ENCODE peak calls at places on chromosomes 5 and 9, in nine cellular contexts. C is lung; O is upper lobe of right lung; X is CD4-positive, alpha-beta T cell; B is transverse colon; E is left ventricle myocardium inferior; T is kidney; Y is right cardiac atrium; U is fibroblast of lung. Q is an unnamed sample. For H3K9me3, the result is how much of the 10 kb centered on the place peaks cover.

GRCh38 chr5:101969752-101970151 is 326.3 kb downstream of the SLCO4C1 start:
- DNase-seq in C (no peak), O (no peak), X (no peak), B (no peak), E (no peak), T (no peak), Y (no peak), U (no peak), Q (no peak)

GRCh38 chr9:10135553-10135952 is 477.2 kb downstream of the PTPRD start:
- DNase-seq in C (no peak), O (no peak), X (no peak), B (no peak), E (no peak), T (no peak), Y (no peak), U (no peak), Q (no peak)

GRCh38 chr5:109855056-109855455 is 165.3 kb downstream of the MAN2A1 start:
- DNase-seq in C (no peak), O (no peak), X (no peak), B (no peak), E (no peak), T (no peak), Y (no peak), U (no peak), Q (no peak)

GRCh38 chr9:304106-304505 is 89.4 kb downstream of the DOCK8 start:
- DNase-seq in C (no peak), O (no peak), X (no peak), B (no peak), E (no peak), T (no peak), Y (no peak), U (no peak), Q (no peak)

GRCh38 chr9:128675382-128675781 is 13.6 kb upstream of the SET start:
- DNase-seq in C (no peak), O (no peak), X (no peak), B (no peak), E (no peak), T (peak), Y (no peak), U (no peak), Q (no peak)

GRCh38 chr9:131946169-131946568 is 133.5 kb downstream of the MED27 start:
- DNase-seq in C (no peak), O (no peak), X (no peak), B (no peak), E (no peak), T (no peak), Y (no peak), U (no peak), Q (no peak)

GRCh38 chr9:14066815-14067214 is 247.1 kb downstream of the NFIB start:
- DNase-seq in C (no peak), O (no peak), X (no peak), B (no peak), E (no peak), T (no peak), Y (no peak), U (no peak), Q (no peak)

GRCh38 chr5:39021413-39021812 is 52.8 kb downstream of the RICTOR start:
- DNase-seq in C (no peak), O (no peak), X (no peak), B (no peak), E (no peak), T (no peak), Y (no peak), U (no peak), Q (no peak)

GRCh38 chr5:145780961-145781360 is 54.2 kb downstream of the PRELID2 start:
- DNase-seq in C (no peak), O (no peak), X (no peak), B (no peak), E (no peak), T (no peak), Y (no peak), U (no peak), Q (no peak)

GRCh38 chr5:135493406-135494180 is 41.4 kb upstream of the TIFAB start:
- DNase-seq in C (no peak), O (no peak), X (no peak), B (no peak), E (no peak), T (no peak), Y (no peak), U (peak), Q (peak)

GRCh38 chr9:79073201-79073600 is 498.6 kb upstream of the TLE4 start:
- DNase-seq in C (no peak), O (no peak), X (no peak), B (no peak), E (no peak), T (no peak), Y (no peak), U (no peak), Q (no peak)

GRCh38 chr5:29208026-29208425 is 1985.5 kb upstream of the CDH6 start:
- DNase-seq in C (no peak), O (no peak), X (no peak), B (no peak), E (no peak), T (no peak), Y (no peak), U (no peak), Q (no peak)

GRCh38 chr5:35777358-35778087 is 79.2 kb upstream of the IL7R start:
- DNase-seq in C (peak), O (no peak), X (peak), B (peak), E (no peak), T (no peak), Y (peak), U (peak), Q (peak)

GRCh38 chr9:129023036-129023907 is 4.9 kb downstream of the SH3GLB2 start:
- DNase-seq in C (no peak), O (no peak), X (no peak), B (no peak), E (peak), T (peak), Y (peak), U (peak), Q (peak)

GRCh38 chr9:106218854-106219253 is 524.5 kb downstream of the TMEM38B start:
- DNase-seq in C (no peak), O (no peak), X (no peak), B (no peak), E (no peak), T (no peak), Y (no peak), U (no peak), Q (no peak)

GRCh38 chr9:15144567-15145174 is 162.3 kb downstream of the TTC39B start:
- DNase-seq in C (no peak), O (no peak), X (no peak), B (no peak), E (no peak), T (no peak), Y (no peak), U (no peak), Q (no peak)

GRCh38 chr9:93183663-93184438 is at the start of gene WNK2:
- DNase-seq in C (no peak), O (no peak), X (peak), B (peak), E (no peak), T (peak), Y (peak), U (peak), Q (no peak)

GRCh38 chr5:114360816-114361723 is 800 bp upstream of the KCNN2 start:
- DNase-seq in C (no peak), O (peak), X (no peak), B (no peak), E (peak), T (peak), Y (peak), U (peak), Q (no peak)

DNA sequence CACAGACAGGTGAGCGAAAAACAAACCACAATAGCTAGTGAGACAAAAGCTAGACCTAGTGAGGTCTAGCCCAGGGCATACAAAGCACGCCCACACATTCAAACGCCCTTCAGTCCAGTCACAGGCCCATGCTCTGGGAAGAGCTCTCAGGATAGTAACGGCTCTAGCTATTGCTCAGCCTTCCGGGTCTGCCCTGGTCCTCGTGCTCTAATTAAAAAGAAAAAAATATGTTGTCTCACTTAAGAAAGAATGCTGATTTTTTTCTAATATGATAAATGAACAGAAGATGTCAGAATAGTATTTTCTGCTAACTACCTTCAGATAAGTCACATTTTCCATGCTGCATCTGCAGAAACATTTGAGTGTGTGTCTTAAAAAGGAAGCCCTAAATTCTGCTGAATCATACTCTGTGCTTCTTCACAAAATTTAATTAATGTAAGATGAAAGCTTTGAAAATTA is 94.5 kb downstream of the PLPP1 start:
- DNase-seq in C (no peak), O (no peak), X (no peak), B (no peak), E (no peak), T (no peak), Y (no peak), U (no peak), Q (no peak)
- H3K9me3 ChIP-seq in C (under half), O (under half), X (under half), B (under half), E (under half), T (under half), Y (under half), U (under half), Q (under half)

GRCh38 chr9:100437860-100438805 is 11.2 kb downstream of the MSANTD3 start:
- DNase-seq in C (peak), O (no peak), X (peak), B (peak), E (peak), T (no peak), Y (peak), U (peak), Q (peak)
- H3K27ac ChIP-seq in C (no peak), O (no peak), X (no peak), B (no peak), E (no peak), T (no peak), Y (no peak), U (no peak), Q (no peak)

GRCh38 chr5:16465544-16466432 is at the start of gene ZNF622:
- DNase-seq in C (peak), O (peak), X (peak), B (peak), E (peak), T (peak), Y (peak), U (peak), Q (peak)
- H3K9me3 ChIP-seq in C (under half), O (under half), X (under half), B (under half), E (under half), T (under half), Y (under half), U (under half), Q (under half)

DNA sequence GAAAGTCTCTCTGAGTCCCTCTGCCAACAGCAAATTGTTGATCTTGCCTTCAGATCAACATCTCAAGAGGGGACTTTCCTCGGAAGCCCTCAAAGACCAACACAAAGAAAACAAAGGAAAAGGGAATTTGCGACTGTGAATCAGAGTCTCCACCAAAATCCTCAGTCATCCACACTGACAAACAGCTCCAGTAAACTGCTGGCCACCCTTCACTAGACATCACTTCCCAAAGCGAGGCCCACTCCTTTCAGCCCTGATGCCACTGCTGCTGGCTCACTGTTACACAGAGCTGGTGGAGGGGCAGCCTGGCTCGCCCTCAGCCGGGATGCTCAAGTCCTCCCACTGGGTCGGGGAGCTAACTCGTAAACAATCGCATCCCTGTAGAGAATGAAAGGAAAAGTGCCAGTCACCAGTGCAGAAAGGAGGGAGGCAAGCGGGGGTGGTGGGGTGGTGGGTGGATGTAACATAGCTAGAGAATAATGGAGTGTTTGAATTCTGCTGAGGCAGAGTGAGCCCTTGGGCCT is 1.3 kb downstream of the FGF1 start:
- DNase-seq in C (no peak), O (no peak), X (no peak), B (no peak), E (no peak), T (no peak), Y (peak), U (no peak), Q (no peak)
- H3K27ac ChIP-seq in C (peak), O (no peak), X (no peak), B (peak), E (peak), T (no peak), Y (peak), U (no peak), Q (peak)